ENCODE peak calls at places on chromosomes 1 and 21, in eight cellular contexts. V, N, T, R, C, E, K and S are unnamed samples.
A peak's percentile ranks its signal among the peaks of the same experiment; 100 is the strongest.

GRCh38 chr1:205321109-205321958 is at the start of gene NUAK2:
- DNase-seq in K (peak; percentile 94), V (peak; percentile 89), T (peak; percentile 80), N (peak; percentile 91), C (peak; percentile 94), E (peak; percentile 82), R (peak; percentile 99), S (no peak)

GRCh38 chr1:174692313-174692712 is 244.5 kb downstream of the GPR52 start:
- DNase-seq in C (peak; percentile 41), N (no peak), V (no peak), E (peak; percentile 41), K (peak; percentile 36), T (peak; percentile 7), R (no peak), S (no peak)

GRCh38 chr1:92094112-92094511 is 14.0 kb downstream of the BTBD8 start:
- DNase-seq in K (no peak), C (no peak), V (no peak), N (no peak), E (no peak), R (no peak), T (no peak), S (no peak)

GRCh38 chr1:160157174-160157573 is 5.8 kb downstream of the ATP1A4 start:
- DNase-seq in K (no peak), R (no peak), E (no peak), N (no peak), T (no peak), C (no peak), V (no peak), S (no peak)

GRCh38 chr1:112264010-112264409 is 132.0 kb upstream of the CTTNBP2NL start:
- DNase-seq in C (no peak), N (no peak), T (no peak), V (no peak), K (no peak), E (no peak), R (no peak), S (no peak)

GRCh38 chr1:18945401-18945849 is 11.1 kb downstream of the IFFO2 start:
- DNase-seq in C (no peak), R (peak; percentile 48), K (no peak), V (peak; percentile 40), E (peak; percentile 78), T (no peak), N (no peak), S (no peak)

GRCh38 chr1:75723989-75724471 is 479 bp upstream of the ACADM start:
- DNase-seq in N (peak; percentile 80), K (peak; percentile 60), E (peak; percentile 85), C (peak; percentile 85), V (peak; percentile 77), T (peak; percentile 49), R (no peak), S (peak; percentile 81)

GRCh38 chr1:228515200-228515834 is 28.1 kb downstream of the RNF187 start:
- DNase-seq in V (peak; percentile 60), E (peak; percentile 67), R (peak; percentile 57), T (peak; percentile 22), C (peak; percentile 65), K (peak; percentile 68), N (peak; percentile 46), S (peak; percentile 27)

GRCh38 chr21:44517175-44517899 is 22.7 kb downstream of the KRTAP10-1 start:
- DNase-seq in E (peak; percentile 6), N (no peak), V (no peak), R (no peak), K (no peak), T (peak; percentile 98), C (peak; percentile 28), S (peak; percentile 16)

GRCh38 chr1:37999434-38000232 is 5.7 kb downstream of the FHL3 start:
- DNase-seq in T (no peak), K (peak; percentile 34), E (peak; percentile 78), C (peak; percentile 66), N (peak; percentile 62), R (peak; percentile 39), V (peak; percentile 86), S (no peak)

GRCh38 chr1:41674501-41674900 is 190.0 kb upstream of the EDN2 start:
- DNase-seq in N (no peak), K (no peak), V (no peak), C (no peak), R (no peak), T (no peak), E (no peak), S (no peak)

GRCh38 chr1:184330884-184331283 is 55.9 kb upstream of the C1orf21 start:
- DNase-seq in N (no peak), E (no peak), T (no peak), V (no peak), K (no peak), C (no peak), R (no peak), S (no peak)

GRCh38 chr1:7186382-7187120 is 401.3 kb downstream of the CAMTA1 start:
- DNase-seq in R (no peak), T (no peak), K (no peak), V (no peak), E (no peak), C (no peak), N (no peak), S (no peak)

GRCh38 chr1:169466259-169467230 is 19.2 kb downstream of the SLC19A2 start:
- DNase-seq in E (peak; percentile 71), K (peak; percentile 75), C (peak; percentile 65), N (peak; percentile 29), R (no peak), V (peak; percentile 59), T (peak; percentile 27), S (peak; percentile 44)

GRCh38 chr1:56525463-56526155 is 53.8 kb downstream of the PLPP3 start:
- DNase-seq in T (no peak), N (no peak), R (no peak), V (no peak), K (peak; percentile 56), E (no peak), C (peak; percentile 63), S (peak; percentile 45)

GRCh38 chr21:30104246-30104645 is 62.4 kb downstream of the CLDN17 start:
- DNase-seq in E (no peak), C (no peak), V (no peak), R (no peak), T (no peak), N (no peak), K (peak; percentile 5), S (no peak)

DNA sequence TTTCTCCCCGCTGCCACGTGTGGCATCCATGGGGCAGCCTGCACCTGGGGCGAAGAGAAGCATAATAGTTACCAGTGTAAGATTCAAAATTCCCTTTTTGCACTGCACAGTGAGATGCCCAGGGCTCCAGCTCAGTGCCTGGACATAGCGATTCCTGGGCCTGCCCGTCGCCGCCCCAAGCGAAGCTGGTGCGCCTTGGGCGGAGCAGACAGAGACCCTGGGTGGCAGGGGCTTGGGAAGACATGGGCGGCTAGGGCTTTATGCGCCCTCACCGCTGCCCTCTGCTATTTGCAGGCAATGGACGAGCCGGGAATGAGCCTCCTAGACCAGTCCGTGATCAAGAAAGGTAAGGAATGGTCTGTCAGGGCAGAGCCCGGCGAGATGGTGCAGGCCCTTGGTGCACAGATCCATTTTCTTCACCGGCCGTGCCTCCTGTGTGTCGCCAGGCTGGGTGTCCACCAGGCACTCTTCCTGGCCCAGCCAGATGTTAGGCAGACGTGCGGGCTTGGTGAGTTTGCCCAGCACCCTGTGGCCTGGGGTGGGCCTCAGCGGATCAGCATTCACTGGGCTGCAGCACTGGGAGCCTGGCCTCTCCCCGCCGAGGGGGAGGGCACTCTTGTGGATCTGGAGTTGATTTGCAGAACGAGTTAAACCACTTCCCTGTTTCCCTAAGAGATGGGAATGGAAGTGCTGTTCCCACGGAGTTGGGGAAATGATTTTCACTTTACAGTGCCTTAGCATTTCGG is 1.7 kb downstream of the TFAP2E start:
- DNase-seq in R (no peak), N (peak; percentile 58), V (no peak), K (peak; percentile 47), C (no peak), E (no peak), T (no peak), S (no peak)
- TF ChIP-seq EZH2 in R (peak; percentile 68), N (no peak), V (no peak), K (no peak), C (no peak), E (no peak), T (no peak), S (no peak)

GRCh38 chr1:53182688-53183276 is 13.8 kb upstream of the CPT2 start:
- DNase-seq in C (no peak), E (no peak), R (no peak), K (no peak), N (no peak), V (no peak), T (no peak), S (no peak)
- H2AFZ ChIP-seq in C (peak overlapping the region; percentile 73), E (no peak overlapping the region), R (no peak overlapping the region), K (peak overlapping the region; percentile 35), N (no peak overlapping the region), V (no peak overlapping the region), T (peak overlapping the region; percentile 92), S (no peak overlapping the region)

DNA sequence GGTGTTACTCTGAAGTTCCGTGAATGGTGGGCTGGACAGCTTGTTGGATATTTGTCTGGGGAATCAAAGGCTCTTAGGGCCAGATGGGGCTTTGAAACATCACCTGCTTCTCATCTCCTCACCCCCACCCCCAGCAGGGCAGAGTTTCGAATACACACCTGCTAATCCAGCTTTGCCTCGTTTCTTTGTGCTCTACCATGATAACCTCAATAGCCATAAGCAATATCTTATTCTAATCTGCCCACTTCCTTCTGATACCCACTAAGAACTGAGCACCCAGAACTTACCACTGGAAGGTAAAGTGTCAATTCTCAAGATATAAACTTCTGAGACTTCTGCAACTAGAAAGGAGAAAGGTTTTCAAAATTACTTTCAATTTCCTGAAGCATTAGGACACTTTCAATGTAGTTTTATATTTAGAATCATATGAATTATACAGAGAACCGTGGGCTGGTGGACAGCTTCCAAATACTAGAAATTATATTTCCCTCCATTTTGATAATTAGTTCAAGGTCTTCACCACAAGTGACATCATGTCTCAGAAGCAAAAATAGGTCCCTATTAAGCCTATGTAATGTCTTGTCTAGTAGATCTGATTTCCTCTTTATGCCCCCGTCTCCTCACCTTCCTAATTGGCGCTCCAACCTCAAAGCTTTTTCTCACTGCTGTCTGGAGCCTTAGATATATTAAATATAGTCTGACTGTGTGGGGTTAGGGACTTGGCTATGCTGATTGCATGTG is 64.4 kb upstream of the NEK2 start:
- DNase-seq in T (no peak), K (no peak), C (no peak), V (no peak), N (no peak), R (no peak), E (no peak), S (peak; percentile 40)
- H3K4me2 ChIP-seq in T (no peak overlapping the region), K (no peak overlapping the region), C (no peak overlapping the region), V (no peak overlapping the region), N (no peak overlapping the region), R (no peak overlapping the region), E (no peak overlapping the region), S (peak overlapping the region; percentile 32)

DNA sequence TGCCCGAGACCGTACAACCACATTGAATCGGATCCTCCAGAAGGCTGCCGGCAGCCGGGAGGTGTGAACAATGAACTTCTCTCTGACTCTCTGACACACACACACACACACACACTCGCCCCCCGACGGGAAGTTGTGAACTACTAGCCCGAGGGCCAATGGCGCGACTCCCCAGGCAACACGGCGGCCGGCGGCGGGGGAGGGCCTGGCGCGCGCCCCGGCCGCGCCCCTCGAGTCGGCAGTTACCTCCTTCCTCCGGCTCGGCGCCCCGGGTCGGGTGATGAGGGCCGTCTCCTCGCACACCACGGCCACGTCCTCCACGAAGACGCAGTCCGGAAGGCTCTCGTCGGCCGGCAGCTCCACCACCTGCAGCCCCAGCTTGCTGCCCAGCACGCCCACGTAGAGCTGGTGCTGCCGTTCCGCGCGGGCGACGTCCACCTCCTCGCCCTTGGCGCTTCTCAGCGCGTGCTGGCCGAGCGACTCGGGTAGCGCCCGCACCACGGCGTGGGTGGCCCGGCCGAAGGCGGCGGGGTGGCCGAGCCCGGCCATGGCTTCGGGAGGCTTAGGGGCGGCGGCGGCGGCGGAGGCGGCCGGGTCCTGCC is 361 bp downstream of the DDAH1 start:
- DNase-seq in E (peak; percentile 59), R (peak; percentile 70), K (peak; percentile 73), C (peak; percentile 90), N (peak; percentile 61), T (peak; percentile 15), V (peak; percentile 90), S (no peak)
- TF ChIP-seq EZH2 in E (no peak), R (peak; percentile 59), K (no peak), C (no peak), N (no peak), T (no peak), V (no peak), S (no peak)